ENCODE peak calls at places on chromosomes 7 and 10, in nine cellular contexts. Y, D, R, T, P, O, F, K and A are unnamed samples.

GRCh38 chr10:131579251-131580071 is 267.9 kb upstream of the TCERG1L start:
- DNase-seq in T (no peak), P (no peak), D (no peak), Y (no peak), R (no peak), F (no peak), O (no peak), K (no peak), A (no peak)

GRCh38 chr7:82926477-82926876 is 236.2 kb downstream of the PCLO start:
- DNase-seq in P (no peak), O (no peak), K (no peak), Y (no peak), F (no peak), T (no peak), D (no peak), R (no peak), A (no peak)

GRCh38 chr7:37943905-37944736 is 23.7 kb downstream of the EPDR1 start:
- DNase-seq in P (no peak), Y (peak; percentile 35), K (no peak), D (peak; percentile 24), O (no peak), R (no peak), F (peak; percentile 38), T (no peak), A (no peak)

GRCh38 chr7:95430864-95431263 is 4.0 kb downstream of the PON2 start:
- DNase-seq in T (no peak), D (peak; percentile 74), R (no peak), F (peak; percentile 51), O (no peak), P (no peak), Y (peak; percentile 87), K (peak; percentile 44), A (no peak)

GRCh38 chr10:43038783-43039628 is 37.9 kb upstream of the RET start:
- DNase-seq in F (no peak), D (no peak), R (no peak), K (no peak), T (no peak), P (peak; percentile 28), Y (no peak), O (peak; percentile 21), A (no peak)

GRCh38 chr10:42646214-42646613 is 7.8 kb upstream of the ZNF33B start:
- DNase-seq in Y (no peak), K (no peak), R (no peak), F (no peak), D (no peak), O (no peak), T (no peak), P (no peak), A (no peak)

GRCh38 chr7:149459201-149459539 is 1.7 kb downstream of the ZNF777 start:
- DNase-seq in Y (no peak), P (no peak), O (no peak), D (no peak), T (no peak), F (no peak), R (no peak), K (no peak), A (no peak)

GRCh38 chr10:128516180-128516579 is 390.0 kb upstream of the MKI67 start:
- DNase-seq in O (no peak), R (no peak), Y (no peak), D (no peak), F (no peak), K (no peak), P (no peak), T (no peak), A (no peak)

GRCh38 chr10:34809796-34810195 is 5.3 kb downstream of the PARD3 start:
- DNase-seq in P (no peak), F (no peak), R (no peak), O (no peak), K (no peak), Y (no peak), D (peak; percentile 24), T (no peak), A (no peak)

GRCh38 chr10:11154809-11155208 is 137.1 kb downstream of the CELF2 start:
- DNase-seq in D (peak; percentile 21), R (no peak), K (no peak), O (no peak), P (no peak), F (no peak), Y (no peak), T (no peak), A (no peak)

GRCh38 chr10:13839430-13839986 is 252.7 kb downstream of the PRPF18 start:
- DNase-seq in D (peak; percentile 92), P (no peak), F (peak; percentile 42), T (no peak), O (peak; percentile 51), R (no peak), K (no peak), Y (peak; percentile 62), A (no peak)

GRCh38 chr7:3301472-3301778 is 373 bp downstream of the SDK1 start:
- DNase-seq in P (no peak), F (no peak), D (no peak), R (no peak), Y (no peak), K (no peak), O (no peak), T (no peak), A (no peak)

GRCh38 chr7:66505009-66505408 is 123.7 kb upstream of the KCTD7 start:
- DNase-seq in R (no peak), D (no peak), O (no peak), K (no peak), P (no peak), F (no peak), T (no peak), Y (no peak), A (no peak)

GRCh38 chr10:6271663-6272062 is 68.9 kb downstream of the PFKFB3 start:
- DNase-seq in D (no peak), F (no peak), T (no peak), P (no peak), O (no peak), K (no peak), Y (no peak), R (no peak), A (no peak)

GRCh38 chr10:25014579-25014978 is 1.4 kb downstream of the ENKUR start:
- DNase-seq in Y (no peak), F (no peak), R (no peak), O (no peak), K (no peak), T (no peak), D (no peak), P (no peak), A (no peak)

GRCh38 chr7:43362652-43363428 is 220.1 kb upstream of the STK17A start:
- DNase-seq in F (peak; percentile 48), D (no peak), Y (peak; percentile 67), T (no peak), P (no peak), K (no peak), R (no peak), O (no peak), A (no peak)

GRCh38 chr10:73251683-73252444 is 580 bp downstream of the MRPS16 start:
- DNase-seq in Y (no peak), T (peak; percentile 21), O (no peak), D (no peak), P (peak; percentile 47), F (peak; percentile 49), R (no peak), K (no peak), A (no peak)

GRCh38 chr10:119206603-119207366 is 586 bp upstream of the GRK5 start:
- DNase-seq in R (no peak), O (peak; percentile 69), K (peak; percentile 70), T (peak; percentile 73), D (peak; percentile 57), P (peak; percentile 78), F (peak; percentile 68), Y (peak; percentile 42), A (peak; percentile 54)

GRCh38 chr10:110444009-110444347 is 53.7 kb upstream of the DUSP5 start:
- DNase-seq in O (no peak), P (no peak), Y (no peak), F (no peak), R (no peak), D (no peak), T (no peak), K (no peak), A (no peak)
- H3K27ac ChIP-seq in O (no peak overlapping the region), P (no peak overlapping the region), Y (no peak overlapping the region), F (no peak overlapping the region), R (no peak overlapping the region), D (no peak overlapping the region), T (no peak overlapping the region), K (no peak overlapping the region), A (no peak overlapping the region)

DNA sequence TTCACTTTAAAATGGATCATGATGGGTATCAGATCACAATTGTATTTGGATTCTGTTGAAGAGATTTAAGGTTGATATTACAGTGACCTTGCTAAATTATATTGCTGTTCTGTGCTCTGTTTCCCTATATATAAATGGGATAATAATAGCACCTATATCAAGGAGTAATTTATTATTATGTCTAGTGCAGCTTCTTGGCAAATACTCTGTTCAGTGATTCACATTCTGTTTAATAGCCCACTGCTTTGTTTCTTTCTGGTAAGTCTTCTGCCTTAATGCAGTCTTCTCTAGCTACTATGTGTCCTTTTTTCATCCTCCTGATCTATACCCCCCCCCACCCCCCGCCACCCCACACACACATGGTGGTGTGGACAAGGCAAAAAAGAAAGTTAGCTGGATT is 36.3 kb downstream of the BMPR1A start:
- DNase-seq in Y (no peak), F (no peak), D (peak; percentile 55), O (no peak), R (no peak), P (no peak), T (no peak), K (no peak), A (no peak)
- H3K4me1 ChIP-seq in Y (peaks cover 8% of the 10 kb centered on the region), F (peaks cover 9% of the 10 kb centered on the region), D (no peaks in the 10 kb centered on the region), O (peaks cover 9% of the 10 kb centered on the region), R (peaks cover 9% of the 10 kb centered on the region), P (no peaks in the 10 kb centered on the region), T (peaks cover 15% of the 10 kb centered on the region), K (peaks cover 25% of the 10 kb centered on the region), A (peaks cover 50% of the 10 kb centered on the region)

GRCh38 chr7:143394777-143395176 is 13.6 kb downstream of the ZYX start:
- DNase-seq in K (no peak), O (no peak), P (no peak), T (no peak), R (no peak), F (no peak), Y (no peak), D (no peak), A (no peak)
- H3K4me3 ChIP-seq in K (no peak overlapping the region), O (no peak overlapping the region), P (no peak overlapping the region), T (no peak overlapping the region), R (no peak overlapping the region), F (no peak overlapping the region), Y (no peak overlapping the region), D (no peak overlapping the region), A (no peak overlapping the region)

GRCh38 chr7:92988051-92988450 is 129.7 kb downstream of the SAMD9 start:
- DNase-seq in D (peak; percentile 64), O (no peak), F (peak; percentile 51), R (no peak), P (no peak), T (no peak), Y (peak; percentile 74), K (no peak), A (no peak)

GRCh38 chr7:92988941-92989540 is 128.7 kb downstream of the SAMD9 start:
- DNase-seq in K (no peak), P (no peak), T (no peak), R (no peak), Y (no peak), F (no peak), O (no peak), D (peak; percentile 21), A (no peak)

GRCh38 chr7:92991190-92991589 is 126.6 kb downstream of the SAMD9 start:
- DNase-seq in P (no peak), Y (no peak), T (no peak), R (no peak), K (no peak), D (no peak), F (no peak), O (no peak), A (no peak)

GRCh38 chr7:92987543-92987942 is 130.2 kb downstream of the SAMD9 start:
- DNase-seq in P (no peak), Y (no peak), K (no peak), T (no peak), D (peak; percentile 35), R (no peak), F (no peak), O (no peak), A (no peak)

GRCh38 chr7:92987095-92987494 is 130.7 kb downstream of the SAMD9 start:
- DNase-seq in K (no peak), Y (no peak), O (no peak), P (no peak), F (no peak), R (no peak), T (no peak), D (peak; percentile 78), A (no peak)
- H3K27ac ChIP-seq in K (no peak overlapping the region), Y (peak overlapping the region; percentile 43), O (peak overlapping the region; percentile 5), P (no peak overlapping the region), F (no peak overlapping the region), R (no peak overlapping the region), T (no peak overlapping the region), D (no peak overlapping the region), A (no peak overlapping the region)